ENCODE peak calls at places on chromosomes 6 and 20, in ten cellular contexts. J, A, Z, Y, P, M, U, B, Q and W are unnamed samples.

GRCh38 chr6:35717449-35718353 is 19.1 kb upstream of the ARMC12 start:
- DNase-seq in Z (no peak), A (no peak), Y (no peak), M (no peak), P (no peak), U (no peak), B (no peak), J (no peak), Q (no peak), W (no peak)

GRCh38 chr6:26240981-26241770 is 123.8 kb upstream of the BTN3A2 start:
- DNase-seq in J (no peak), Q (no peak), U (peak; percentile 59), B (peak; percentile 41), A (no peak), M (no peak), Z (no peak), Y (no peak), P (no peak), W (no peak)

GRCh38 chr20:40160151-40160550 is 528.9 kb downstream of the MAFB start:
- DNase-seq in Z (no peak), B (no peak), A (no peak), M (peak; percentile 22), U (peak; percentile 52), Y (peak; percentile 70), Q (peak; percentile 23), J (no peak), P (peak; percentile 20), W (no peak)

GRCh38 chr6:101226677-101227135 is 166.8 kb upstream of the GRIK2 start:
- DNase-seq in J (no peak), Z (no peak), Y (peak; percentile 90), M (no peak), Q (peak; percentile 9), A (no peak), P (peak; percentile 38), B (no peak), U (no peak), W (peak; percentile 21)

GRCh38 chr20:48102821-48103635 is 317.7 kb upstream of the SULF2 start:
- DNase-seq in P (no peak), Y (no peak), B (no peak), J (no peak), Z (no peak), A (no peak), M (no peak), U (no peak), Q (no peak), W (no peak)

GRCh38 chr20:32605167-32605656 is 20.1 kb upstream of the NOL4L start:
- DNase-seq in A (no peak), J (no peak), M (no peak), Q (no peak), Y (no peak), Z (no peak), U (no peak), B (no peak), P (no peak), W (no peak)

GRCh38 chr20:49951160-49951559 is 15.0 kb downstream of the RNF114 start:
- DNase-seq in Q (no peak), Y (no peak), A (no peak), P (no peak), J (no peak), Z (no peak), B (no peak), M (no peak), U (no peak), W (no peak)

GRCh38 chr6:53431704-53432103 is 83.0 kb upstream of the ELOVL5 start:
- DNase-seq in Y (no peak), M (no peak), A (no peak), B (no peak), Z (no peak), Q (no peak), J (no peak), P (no peak), U (no peak), W (no peak)

GRCh38 chr6:20458051-20458894 is 56.6 kb downstream of the E2F3 start:
- DNase-seq in B (no peak), Q (no peak), Y (no peak), J (no peak), M (no peak), P (no peak), Z (no peak), A (no peak), U (no peak), W (no peak)

GRCh38 chr6:40529040-40529439 is 58.1 kb downstream of the LRFN2 start:
- DNase-seq in U (no peak), A (no peak), P (no peak), Z (no peak), J (no peak), Q (no peak), B (no peak), M (no peak), Y (no peak), W (no peak)

GRCh38 chr20:47050996-47051395 is 156.4 kb downstream of the EYA2 start:
- DNase-seq in Q (no peak), U (no peak), Z (no peak), M (no peak), A (no peak), B (no peak), J (no peak), Y (no peak), P (no peak), W (no peak)

GRCh38 chr6:75376347-75377024 is 91.9 kb upstream of the TMEM30A start:
- DNase-seq in P (no peak), Y (no peak), A (no peak), Q (no peak), J (no peak), M (no peak), Z (no peak), B (no peak), U (no peak), W (no peak)

GRCh38 chr20:54086444-54087134 is 16.2 kb upstream of the BCAS1 start:
- DNase-seq in Q (no peak), M (no peak), U (no peak), J (no peak), A (no peak), Y (no peak), Z (no peak), P (no peak), B (no peak), W (no peak)

GRCh38 chr6:4220619-4221018 is 85.2 kb upstream of the ECI2 start:
- DNase-seq in Y (no peak), P (no peak), Q (no peak), J (no peak), B (no peak), M (no peak), Z (no peak), A (no peak), U (no peak), W (no peak)

GRCh38 chr6:151551223-151551857 is 57.5 kb downstream of the CCDC170 start:
- DNase-seq in Z (no peak), Y (no peak), A (no peak), B (no peak), Q (no peak), J (no peak), M (no peak), U (no peak), P (no peak), W (no peak)

GRCh38 chr6:20672038-20672437 is 137.8 kb downstream of the CDKAL1 start:
- DNase-seq in J (no peak), U (no peak), Y (no peak), Q (no peak), M (no peak), A (no peak), B (no peak), Z (no peak), P (no peak), W (no peak)

GRCh38 chr6:113953346-113953745 is 17.6 kb downstream of the HDAC2 start:
- DNase-seq in B (no peak), Y (no peak), A (no peak), Z (no peak), J (no peak), P (no peak), Q (no peak), M (no peak), U (no peak), W (no peak)